ENCODE peak calls at places on chromosomes 16 and 17, in five cellular contexts. N is GM23248, Q is right atrium auricular region, B is SK-N-MC, G is PC-9. U is an unnamed sample. For H3K36me3, the result is how much of the 10 kb centered on the place peaks cover.

GRCh38 chr16:28977703-28978641 is 3.4 kb downstream of the SPNS1 start:
- DNase-seq in N (no peak), B (no peak), Q (no peak), G (no peak), U (no peak)

GRCh38 chr17:47698749-47699535 is 5.0 kb downstream of the TBKBP1 start:
- DNase-seq in B (no peak), G (peak), N (peak), Q (peak), U (peak)

GRCh38 chr17:76354747-76355310 is 1.1 kb upstream of the PRPSAP1 start:
- DNase-seq in Q (no peak), G (no peak), N (peak), B (no peak), U (no peak)

GRCh38 chr16:27369806-27370205 is 32.2 kb upstream of the IL21R start:
- DNase-seq in B (no peak), G (no peak), N (peak), Q (no peak), U (no peak)

GRCh38 chr17:81538651-81539570 is 10.7 kb downstream of the FSCN2 start:
- DNase-seq in N (no peak), Q (no peak), G (no peak), B (no peak), U (no peak)

GRCh38 chr17:50206604-50207293 is 5.3 kb upstream of the COL1A1 start:
- DNase-seq in G (no peak), N (peak), Q (no peak), B (no peak), U (no peak)

GRCh38 chr16:8682551-8683259 is 8.3 kb downstream of the ABAT start:
- DNase-seq in N (no peak), G (no peak), Q (no peak), B (no peak), U (no peak)

GRCh38 chr17:65394811-65395472 is 166.5 kb downstream of the AXIN2 start:
- DNase-seq in B (no peak), N (no peak), Q (no peak), G (no peak), U (no peak)

GRCh38 chr17:68740555-68741447 is 139.6 kb upstream of the FAM20A start:
- DNase-seq in G (no peak), Q (no peak), B (no peak), N (no peak), U (no peak)
- H3K27ac ChIP-seq in G (no peak), Q (no peak), B (no peak), N (no peak), U (no peak)

DNA sequence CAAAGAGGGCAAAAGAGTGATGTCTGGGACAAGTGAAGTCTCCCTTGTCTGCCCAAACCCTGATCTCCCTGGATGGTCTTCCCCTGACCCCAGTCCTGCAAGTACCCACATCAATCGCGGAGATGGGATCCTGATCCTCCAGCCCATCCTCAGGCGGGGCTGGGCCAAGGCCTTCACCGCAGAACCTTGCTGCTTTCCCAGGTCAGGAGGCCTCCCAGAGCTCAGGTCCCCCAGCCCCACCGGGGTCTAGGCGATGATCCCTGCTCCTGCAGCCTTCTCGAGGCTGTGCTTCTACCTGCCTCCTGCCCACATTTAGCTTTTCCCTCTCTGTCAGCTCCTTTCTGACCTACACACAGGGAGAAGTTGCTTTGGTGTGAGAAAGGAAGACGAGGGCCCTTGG is 6.3 kb downstream of the SLC12A4 start:
- DNase-seq in Q (no peak), G (no peak), B (no peak), N (no peak), U (no peak)
- H3K36me3 ChIP-seq in Q (half or more), G (under half), B (under half), N (under half), U (under half)

GRCh38 chr16:73888840-73889577 is 407.6 kb upstream of the PSMD7 start:
- DNase-seq in Q (no peak), G (no peak), N (no peak), B (no peak), U (no peak)

GRCh38 chr16:73886378-73886777 is 410.2 kb upstream of the PSMD7 start:
- DNase-seq in Q (no peak), G (no peak), B (no peak), N (no peak), U (no peak)

GRCh38 chr16:73885319-73885718 is 411.3 kb upstream of the PSMD7 start:
- DNase-seq in N (no peak), B (no peak), Q (no peak), G (no peak), U (no peak)

GRCh38 chr16:73887895-73888294 is 408.7 kb upstream of the PSMD7 start:
- DNase-seq in Q (no peak), N (no peak), B (no peak), G (no peak), U (no peak)

GRCh38 chr16:73890524-73891500 is 405.8 kb upstream of the PSMD7 start:
- DNase-seq in N (no peak), Q (no peak), B (no peak), G (no peak), U (no peak)
- H3K4me3 ChIP-seq in N (no peak), Q (no peak), B (peak), G (no peak), U (no peak)

GRCh38 chr17:36524428-36524876 is 10.2 kb downstream of the MYO19 start:
- DNase-seq in G (peak), B (no peak), N (peak), Q (peak), U (no peak)
- H3K27ac ChIP-seq in G (no peak), B (no peak), N (no peak), Q (no peak), U (no peak)

GRCh38 chr16:30096105-30096861 is at the start of gene YPEL3:
- DNase-seq in N (peak), G (peak), Q (peak), B (no peak), U (peak)

GRCh38 chr16:30094541-30095165 is 1.4 kb downstream of the YPEL3 start:
- DNase-seq in G (no peak), N (no peak), B (no peak), Q (no peak), U (no peak)

GRCh38 chr16:30092373-30093010 is 768 bp upstream of the TBX6 start:
- DNase-seq in N (peak), B (no peak), Q (peak), G (peak), U (peak)

GRCh38 chr16:30096862-30097563 is 1.0 kb upstream of the YPEL3 start:
- DNase-seq in N (no peak), B (no peak), G (no peak), Q (no peak), U (peak)

DNA sequence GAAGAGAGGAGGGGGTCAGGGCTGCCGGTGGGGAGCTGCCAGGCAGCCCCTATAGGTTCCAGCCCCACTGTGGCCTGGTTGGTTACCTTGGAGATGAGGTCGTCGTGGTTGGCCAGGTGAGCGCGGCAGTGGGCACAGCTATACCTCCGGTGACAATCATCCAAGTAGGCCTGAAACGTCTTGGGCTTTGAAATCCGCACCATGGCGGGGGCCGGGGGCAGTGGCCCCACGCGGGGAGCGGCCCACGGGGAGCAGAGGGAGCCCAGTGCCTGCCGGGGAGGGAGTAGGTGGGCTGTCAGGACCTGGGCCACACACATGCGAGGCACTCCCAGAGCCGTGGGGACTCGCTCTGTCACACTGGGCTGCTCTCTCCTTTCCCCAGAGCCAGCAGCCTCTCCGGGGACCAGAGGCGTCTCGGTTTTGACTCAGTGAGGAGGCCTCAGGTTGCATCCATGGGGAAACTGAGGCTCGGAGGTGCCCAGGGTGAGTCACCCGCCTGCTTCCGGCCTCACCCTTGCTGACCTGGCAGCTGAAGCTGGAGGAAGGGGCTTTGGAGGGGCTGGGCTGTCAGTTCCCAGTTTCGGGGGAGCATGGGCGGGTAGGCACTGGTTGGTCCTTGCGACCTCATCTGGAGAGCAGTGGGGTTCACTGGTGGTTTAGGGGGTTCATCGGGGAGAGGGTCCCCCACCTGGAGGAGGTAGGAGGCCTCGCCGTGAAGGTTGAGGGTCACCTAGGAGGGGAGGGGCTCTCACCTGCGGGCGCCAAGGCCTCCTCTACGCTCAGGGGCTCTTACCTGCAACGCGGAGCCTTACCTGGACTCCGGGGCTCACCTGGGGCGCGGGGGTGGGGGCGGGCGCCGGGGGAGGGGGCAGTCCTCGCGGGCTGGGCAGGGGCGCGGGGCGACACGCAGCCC is 591 bp downstream of the YPEL3 start:
- DNase-seq in B (no peak), N (peak), Q (no peak), G (no peak), U (no peak)
- H3K36me3 ChIP-seq in B (under half), N (under half), Q (under half), G (under half), U (under half)

GRCh38 chr17:78738698-78739097 is 43.4 kb downstream of the CYTH1 start:
- DNase-seq in G (no peak), Q (no peak), N (no peak), B (no peak), U (no peak)

GRCh38 chr17:78737332-78737731 is 44.7 kb downstream of the CYTH1 start:
- DNase-seq in Q (no peak), G (peak), N (peak), B (no peak), U (no peak)

GRCh38 chr17:78741644-78742284 is 40.3 kb downstream of the CYTH1 start:
- DNase-seq in B (no peak), Q (no peak), G (no peak), N (no peak), U (no peak)

GRCh38 chr17:78738245-78738644 is 43.8 kb downstream of the CYTH1 start:
- DNase-seq in B (no peak), N (no peak), G (no peak), Q (no peak), U (no peak)

GRCh38 chr17:78739331-78739853 is 42.7 kb downstream of the CYTH1 start:
- DNase-seq in G (no peak), Q (no peak), B (no peak), N (no peak), U (no peak)
- H3K4me3 ChIP-seq in G (no peak), Q (no peak), B (no peak), N (no peak), U (no peak)

U was measured in CD4-positive, alpha-beta memory T cell.